ENCODE peak calls at places on chromosome 13, in eight cellular contexts. One of them, this sample, is unnamed.

GRCh38 chr13:31101511-31102170 is 60.1 kb downstream of the HSPH1 start:
- DNase-seq in endothelial cell: no peak
- DNase-seq in AG04450: no peak
- DNase-seq in cardiac fibroblast: no peak
- DNase-seq in A549: no peak
- DNase-seq in GM13977: no peak
- DNase-seq in stomach: no peak
- DNase-seq in WERI-Rb-1: no peak
- DNase-seq in this sample: no peak

GRCh38 chr13:74288361-74288911 is 154.2 kb upstream of the KLF12 start:
- DNase-seq in stomach: peak; percentile 33
- DNase-seq in A549: no peak
- DNase-seq in endothelial cell: peak; percentile 12
- DNase-seq in GM13977: no peak
- DNase-seq in AG04450: no peak
- DNase-seq in WERI-Rb-1: no peak
- DNase-seq in cardiac fibroblast: peak; percentile 16
- DNase-seq in this sample: no peak

GRCh38 chr13:69761581-69761980 is 346.0 kb upstream of the ATXN8OS start:
- DNase-seq in GM13977: no peak
- DNase-seq in cardiac fibroblast: no peak
- DNase-seq in A549: no peak
- DNase-seq in endothelial cell: no peak
- DNase-seq in WERI-Rb-1: no peak
- DNase-seq in AG04450: no peak
- DNase-seq in stomach: no peak
- DNase-seq in this sample: no peak

GRCh38 chr13:113083402-113084061 is 22.1 kb upstream of the F7 start:
- DNase-seq in stomach: no peak
- DNase-seq in WERI-Rb-1: no peak
- DNase-seq in cardiac fibroblast: peak; percentile 48
- DNase-seq in GM13977: no peak
- DNase-seq in A549: peak; percentile 67
- DNase-seq in AG04450: no peak
- DNase-seq in endothelial cell: no peak
- DNase-seq in this sample: no peak

GRCh38 chr13:90105881-90106496 is 1241.5 kb upstream of the MIR17HG start:
- DNase-seq in endothelial cell: no peak
- DNase-seq in AG04450: no peak
- DNase-seq in WERI-Rb-1: no peak
- DNase-seq in cardiac fibroblast: peak; percentile 78
- DNase-seq in GM13977: no peak
- DNase-seq in A549: no peak
- DNase-seq in stomach: no peak
- DNase-seq in this sample: no peak

GRCh38 chr13:46341112-46341711 is 45.8 kb downstream of the RUBCNL start:
- DNase-seq in A549: no peak
- DNase-seq in AG04450: peak; percentile 6
- DNase-seq in GM13977: peak; percentile 43
- DNase-seq in cardiac fibroblast: peak; percentile 37
- DNase-seq in WERI-Rb-1: no peak
- DNase-seq in stomach: no peak
- DNase-seq in endothelial cell: no peak
- DNase-seq in this sample: no peak

GRCh38 chr13:106104281-106104901 is 431.1 kb downstream of the EFNB2 start:
- DNase-seq in WERI-Rb-1: no peak
- DNase-seq in cardiac fibroblast: peak; percentile 73
- DNase-seq in stomach: no peak
- DNase-seq in A549: peak; percentile 79
- DNase-seq in endothelial cell: no peak
- DNase-seq in AG04450: peak; percentile 60
- DNase-seq in GM13977: no peak
- DNase-seq in this sample: no peak

GRCh38 chr13:40047322-40047771 is 391.9 kb downstream of the COG6 start:
- DNase-seq in AG04450: no peak
- DNase-seq in GM13977: peak; percentile 20
- DNase-seq in cardiac fibroblast: no peak
- DNase-seq in endothelial cell: no peak
- DNase-seq in WERI-Rb-1: no peak
- DNase-seq in A549: no peak
- DNase-seq in stomach: no peak
- DNase-seq in this sample: no peak

GRCh38 chr13:52707375-52707774 is 32.2 kb downstream of the CNMD start:
- DNase-seq in GM13977: no peak
- DNase-seq in A549: no peak
- DNase-seq in cardiac fibroblast: no peak
- DNase-seq in AG04450: no peak
- DNase-seq in WERI-Rb-1: no peak
- DNase-seq in stomach: no peak
- DNase-seq in endothelial cell: no peak
- DNase-seq in this sample: no peak

GRCh38 chr13:51803422-51804294 is at the start of gene DHRS12:
- DNase-seq in GM13977: peak; percentile 93
- DNase-seq in endothelial cell: peak; percentile 74
- DNase-seq in cardiac fibroblast: peak; percentile 85
- DNase-seq in stomach: peak; percentile 93
- DNase-seq in WERI-Rb-1: peak; percentile 69
- DNase-seq in A549: peak; percentile 82
- DNase-seq in AG04450: no peak
- DNase-seq in this sample: peak; percentile 71

GRCh38 chr13:28493740-28494536 is 990 bp downstream of the FLT1 start:
- DNase-seq in GM13977: peak; percentile 48
- DNase-seq in stomach: no peak
- DNase-seq in AG04450: no peak
- DNase-seq in WERI-Rb-1: peak; percentile 41
- DNase-seq in A549: no peak
- DNase-seq in cardiac fibroblast: no peak
- DNase-seq in endothelial cell: no peak
- DNase-seq in this sample: no peak

GRCh38 chr13:26558912-26559485 is 1.5 kb downstream of the WASF3 start:
- DNase-seq in cardiac fibroblast: no peak
- DNase-seq in GM13977: no peak
- DNase-seq in endothelial cell: no peak
- DNase-seq in AG04450: no peak
- DNase-seq in A549: no peak
- DNase-seq in WERI-Rb-1: no peak
- DNase-seq in stomach: no peak
- DNase-seq in this sample: no peak

GRCh38 chr13:33058816-33059215 is 42.6 kb downstream of the KL start:
- DNase-seq in endothelial cell: no peak
- DNase-seq in A549: no peak
- DNase-seq in WERI-Rb-1: no peak
- DNase-seq in stomach: no peak
- DNase-seq in cardiac fibroblast: no peak
- DNase-seq in GM13977: no peak
- DNase-seq in AG04450: no peak
- DNase-seq in this sample: no peak

GRCh38 chr13:23986619-23987018 is 89.3 kb upstream of the C1QTNF9B start:
- DNase-seq in AG04450: peak; percentile 88
- DNase-seq in GM13977: no peak
- DNase-seq in WERI-Rb-1: no peak
- DNase-seq in stomach: no peak
- DNase-seq in A549: no peak
- DNase-seq in cardiac fibroblast: peak; percentile 79
- DNase-seq in endothelial cell: no peak
- DNase-seq in this sample: no peak

GRCh38 chr13:112510002-112510780 is 77.8 kb downstream of the TUBGCP3 start:
- DNase-seq in endothelial cell: peak; percentile 53
- DNase-seq in AG04450: peak; percentile 23
- DNase-seq in GM13977: peak; percentile 40
- DNase-seq in WERI-Rb-1: peak; percentile 67
- DNase-seq in stomach: no peak
- DNase-seq in cardiac fibroblast: peak; percentile 66
- DNase-seq in A549: peak; percentile 72
- DNase-seq in this sample: no peak

GRCh38 chr13:112783135-112783945 is 93.5 kb downstream of the ATP11A start:
- DNase-seq in WERI-Rb-1: no peak
- DNase-seq in A549: no peak
- DNase-seq in endothelial cell: no peak
- DNase-seq in stomach: peak; percentile 23
- DNase-seq in cardiac fibroblast: peak; percentile 51
- DNase-seq in GM13977: no peak
- DNase-seq in AG04450: peak; percentile 47
- DNase-seq in this sample: no peak

DNA sequence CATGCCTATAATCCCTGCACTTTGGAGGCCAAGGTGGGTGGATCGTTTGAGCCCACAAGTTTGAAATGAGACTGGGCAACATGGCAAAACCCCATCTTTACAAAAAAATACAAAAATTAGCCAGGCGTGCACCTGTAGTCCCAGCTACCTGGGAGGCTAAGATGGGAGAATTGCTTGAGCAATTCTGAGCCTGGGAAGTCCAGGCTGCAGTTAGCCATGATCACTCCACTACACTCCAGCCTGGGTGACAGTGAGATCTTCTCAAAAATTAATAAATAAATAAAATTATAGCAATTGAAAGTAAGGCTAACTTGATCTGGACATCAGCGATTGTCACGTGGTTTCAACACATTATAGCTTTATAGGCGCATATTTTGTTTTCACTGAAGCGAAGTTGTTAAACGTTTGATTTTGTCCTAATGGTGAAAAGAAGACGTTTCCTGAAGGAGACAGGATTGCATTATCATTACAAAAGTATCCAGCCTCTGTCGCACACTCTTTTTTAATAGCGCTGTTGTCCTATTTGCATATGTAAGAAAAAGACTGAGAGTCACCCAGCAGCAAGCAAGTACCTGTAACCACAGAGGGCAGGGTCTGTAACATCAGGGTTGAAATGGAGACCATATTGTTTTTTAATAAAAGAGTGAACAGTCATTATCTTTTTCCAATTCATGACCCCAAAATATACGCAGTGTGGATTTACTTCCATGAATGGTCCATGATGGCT is 335.7 kb downstream of the DCT start:
- DNase-seq in AG04450: no peak
- DNase-seq in endothelial cell: no peak
- DNase-seq in WERI-Rb-1: no peak
- DNase-seq in stomach: no peak
- DNase-seq in GM13977: no peak
- DNase-seq in cardiac fibroblast: no peak
- DNase-seq in A549: no peak
- DNase-seq in this sample: no peak
- TF ChIP-seq CTCF in AG04450: no peak
- TF ChIP-seq CTCF in endothelial cell: no peak
- TF ChIP-seq CTCF in WERI-Rb-1: no peak
- TF ChIP-seq CTCF in stomach: no peak
- TF ChIP-seq CTCF in GM13977: no peak
- TF ChIP-seq CTCF in cardiac fibroblast: no peak
- TF ChIP-seq CTCF in A549: no peak
- TF ChIP-seq CTCF in this sample: no peak

DNA sequence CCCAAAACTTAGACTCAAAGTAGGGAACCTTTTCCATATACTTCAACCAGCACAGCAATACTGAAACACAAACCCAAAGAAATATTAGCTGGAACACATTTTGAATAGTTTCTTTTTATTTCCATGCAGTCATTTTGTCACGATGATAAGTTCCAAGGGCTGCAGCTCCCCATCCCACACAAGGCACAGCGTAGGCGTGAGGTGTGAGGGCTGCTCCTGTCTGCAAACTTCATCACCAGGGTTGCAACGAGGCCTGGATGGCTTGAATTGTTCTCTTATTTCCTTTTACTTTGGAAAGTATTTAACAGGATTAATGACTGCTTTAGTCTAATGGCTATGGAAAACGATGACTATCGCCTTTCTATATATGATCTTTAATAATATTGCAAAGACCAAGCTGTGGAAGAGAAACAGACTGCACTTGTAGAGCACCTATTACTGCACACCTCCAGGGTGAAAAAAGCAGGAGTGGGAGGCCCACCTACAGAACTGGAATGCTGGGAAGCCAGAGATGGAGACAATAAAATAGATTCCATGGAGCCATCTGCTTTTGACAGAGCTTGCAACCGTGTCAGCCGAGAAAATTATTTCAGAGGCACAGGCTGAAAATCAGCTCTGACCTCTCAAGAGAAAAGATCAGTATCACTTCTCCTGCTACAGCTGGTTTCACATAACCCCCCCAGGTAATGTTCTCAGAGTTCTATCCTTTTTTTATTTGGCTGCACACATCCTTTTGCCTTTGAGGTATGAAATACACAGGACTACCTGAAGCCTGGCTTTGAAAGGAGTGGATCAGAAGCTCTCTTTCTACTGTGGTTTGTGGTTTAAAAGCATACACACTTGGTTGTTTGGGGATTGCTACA is 274.5 kb upstream of the NBEA start:
- DNase-seq in endothelial cell: no peak
- DNase-seq in A549: no peak
- DNase-seq in GM13977: no peak
- DNase-seq in AG04450: no peak
- DNase-seq in cardiac fibroblast: no peak
- DNase-seq in WERI-Rb-1: no peak
- DNase-seq in stomach: no peak
- DNase-seq in this sample: no peak
- TF ChIP-seq CTCF in endothelial cell: no peak
- TF ChIP-seq CTCF in A549: no peak
- TF ChIP-seq CTCF in GM13977: no peak
- TF ChIP-seq CTCF in AG04450: no peak
- TF ChIP-seq CTCF in cardiac fibroblast: no peak
- TF ChIP-seq CTCF in WERI-Rb-1: no peak
- TF ChIP-seq CTCF in stomach: no peak
- TF ChIP-seq CTCF in this sample: no peak

DNA sequence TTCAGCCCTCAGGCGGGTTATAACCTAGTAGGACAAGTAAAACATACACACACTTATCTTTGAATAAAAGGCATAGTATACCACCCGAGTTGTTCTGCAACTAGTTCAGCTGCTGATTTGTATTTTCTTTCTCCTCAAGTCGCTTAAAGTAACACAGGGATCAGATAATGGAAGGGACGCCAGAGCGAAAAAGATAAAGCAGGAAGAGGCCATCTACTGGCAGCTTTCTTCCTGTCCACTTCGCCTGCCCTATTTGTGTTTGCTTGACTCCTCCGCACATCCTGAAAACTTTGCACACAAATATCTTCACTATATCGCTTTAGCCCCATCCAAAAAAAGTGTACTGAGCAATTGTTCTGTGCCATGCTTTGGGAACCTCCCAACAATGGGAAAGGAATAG is 238.0 kb upstream of the SOX21 start:
- DNase-seq in stomach: no peak
- DNase-seq in cardiac fibroblast: peak; percentile 8
- DNase-seq in endothelial cell: peak; percentile 6
- DNase-seq in A549: no peak
- DNase-seq in GM13977: no peak
- DNase-seq in AG04450: no peak
- DNase-seq in WERI-Rb-1: peak; percentile 59
- DNase-seq in this sample: no peak
- TF ChIP-seq CTCF in stomach: no peak
- TF ChIP-seq CTCF in cardiac fibroblast: no peak
- TF ChIP-seq CTCF in endothelial cell: no peak
- TF ChIP-seq CTCF in A549: no peak
- TF ChIP-seq CTCF in GM13977: no peak
- TF ChIP-seq CTCF in AG04450: peak; percentile 27
- TF ChIP-seq CTCF in WERI-Rb-1: peak; percentile 88
- TF ChIP-seq CTCF in this sample: no peak

DNA sequence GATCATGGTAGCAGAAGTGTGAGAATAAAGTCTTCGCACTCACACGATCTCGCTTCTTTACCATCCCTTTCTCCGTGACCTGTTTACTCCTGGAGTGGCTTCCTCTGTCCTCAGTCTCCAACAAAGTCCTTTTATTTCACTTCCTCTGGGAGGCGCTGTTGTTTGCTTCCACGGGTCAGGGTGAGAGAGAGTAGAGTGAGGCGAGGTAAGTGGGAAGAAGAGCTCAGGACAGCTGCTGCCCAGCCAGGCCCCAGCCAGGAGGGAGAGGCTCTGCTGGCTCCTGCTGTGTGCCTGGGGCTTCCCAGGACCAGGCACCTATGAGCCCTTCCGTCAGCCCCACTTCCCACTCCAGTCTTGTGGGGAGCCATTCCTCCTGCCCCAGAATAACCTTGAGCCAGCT is 242.1 kb downstream of the FGF9 start:
- DNase-seq in AG04450: no peak
- DNase-seq in cardiac fibroblast: no peak
- DNase-seq in stomach: no peak
- DNase-seq in A549: no peak
- DNase-seq in WERI-Rb-1: no peak
- DNase-seq in GM13977: no peak
- DNase-seq in endothelial cell: peak; percentile 42
- DNase-seq in this sample: no peak
- TF ChIP-seq CTCF in AG04450: peak; percentile 20
- TF ChIP-seq CTCF in cardiac fibroblast: no peak
- TF ChIP-seq CTCF in stomach: no peak
- TF ChIP-seq CTCF in A549: no peak
- TF ChIP-seq CTCF in WERI-Rb-1: peak; percentile 33
- TF ChIP-seq CTCF in GM13977: no peak
- TF ChIP-seq CTCF in endothelial cell: peak; percentile 51
- TF ChIP-seq CTCF in this sample: no peak

This sample was measured in omental fat pad.